ENCODE peak calls at places on chromosomes 13 and 19, in four cellular contexts. U, T, S and Z are unnamed samples.

GRCh38 chr13:99288069-99288468 is 19.1 kb downstream of the GPR183 start:
- DNase-seq in S (no peak), T (no peak), U (no peak), Z (no peak)

GRCh38 chr13:51524846-51525566 is 59.3 kb upstream of the WDFY2 start:
- DNase-seq in T (no peak), U (no peak), S (no peak), Z (peak)

GRCh38 chr19:17086129-17086528 is 10.6 kb downstream of the MYO9B start:
- DNase-seq in U (no peak), S (no peak), T (no peak), Z (no peak)

GRCh38 chr19:49327878-49328544 is 3.0 kb upstream of the SLC6A16 start:
- DNase-seq in T (no peak), U (no peak), S (no peak), Z (peak)

GRCh38 chr19:4575978-4576933 is 16.8 kb upstream of the SEMA6B start:
- DNase-seq in S (peak), T (no peak), U (peak), Z (peak)

GRCh38 chr19:32173836-32174235 is 171.6 kb upstream of the ZNF507 start:
- DNase-seq in T (no peak), S (no peak), U (no peak), Z (no peak)

GRCh38 chr19:38564981-38565685 is 52.6 kb downstream of the MAP4K1 start:
- DNase-seq in U (no peak), T (no peak), S (no peak), Z (peak)

GRCh38 chr19:19460761-19461265 is 54.5 kb downstream of the TSSK6 start:
- DNase-seq in S (peak), U (no peak), T (no peak), Z (peak)

GRCh38 chr13:112441226-112441625 is 65.1 kb downstream of the SPACA7 start:
- DNase-seq in T (no peak), S (no peak), U (no peak), Z (no peak)

GRCh38 chr13:21344662-21345176 is 114.4 kb downstream of the ZDHHC20 start:
- DNase-seq in S (no peak), U (no peak), T (no peak), Z (no peak)

GRCh38 chr13:111382411-111382810 is 62.0 kb downstream of the TEX29 start:
- DNase-seq in S (no peak), U (no peak), T (no peak), Z (no peak)